ENCODE peak calls at places on chromosomes 4 and X, in seven cellular contexts. C, O, T, E, B, K and X are unnamed samples.

GRCh38 chr4:29983890-29984289 is 736.3 kb upstream of the PCDH7 start:
- DNase-seq in C (no peak), O (no peak), T (no peak), E (no peak), B (no peak), K (no peak), X (no peak)

GRCh38 chr4:38138363-38138762 is 178.2 kb downstream of the PTTG2 start:
- DNase-seq in C (no peak), O (no peak), T (no peak), E (no peak), B (no peak), K (no peak), X (no peak)

GRCh38 chr4:1290165-1290977 is 680 bp downstream of the MAEA start:
- DNase-seq in C (peak; percentile 38), O (no peak), T (no peak), E (no peak), B (no peak), K (peak; percentile 11), X (no peak)

GRCh38 chr4:19486400-19486799 is 765.3 kb upstream of the SLIT2 start:
- DNase-seq in C (no peak), O (no peak), T (no peak), E (no peak), B (no peak), K (no peak), X (no peak)

GRCh38 chr4:188707036-188707435 is 567.8 kb downstream of the TRIML1 start:
- DNase-seq in C (peak; percentile 46), O (no peak), T (no peak), E (no peak), B (no peak), K (no peak), X (no peak)

GRCh38 chr4:56701644-56702043 is 20.5 kb upstream of the HOPX start:
- DNase-seq in C (no peak), O (no peak), T (no peak), E (no peak), B (no peak), K (no peak), X (no peak)

GRCh38 chr4:182877326-182877883 is 39.8 kb downstream of the DCTD start:
- DNase-seq in C (no peak), O (no peak), T (no peak), E (no peak), B (no peak), K (no peak), X (no peak)

GRCh38 chrX:154734101-154734781 is 16.6 kb downstream of the GAB3 start:
- DNase-seq in C (peak; percentile 70), O (peak; percentile 22), T (no peak), E (no peak), B (no peak), K (no peak), X (peak; percentile 19)

GRCh38 chrX:55072286-55072685 is 2.5 kb upstream of the PAGE2B start:
- DNase-seq in C (no peak), O (no peak), T (no peak), E (no peak), B (no peak), K (no peak), X (no peak)

GRCh38 chr4:86855572-86855971 is 6.4 kb upstream of the SLC10A6 start:
- DNase-seq in C (no peak), O (no peak), T (no peak), E (no peak), B (no peak), K (peak; percentile 57), X (no peak)

GRCh38 chr4:41177016-41177415 is 37.3 kb downstream of the APBB2 start:
- DNase-seq in C (no peak), O (no peak), T (no peak), E (no peak), B (no peak), K (peak; percentile 84), X (no peak)

GRCh38 chrX:108558217-108558616 is 118.6 kb downstream of the COL4A5 start:
- DNase-seq in C (no peak), O (no peak), T (no peak), E (no peak), B (no peak), K (no peak), X (no peak)

GRCh38 chrX:28398352-28398751 is 188.9 kb upstream of the IL1RAPL1 start:
- DNase-seq in C (no peak), O (no peak), T (no peak), E (no peak), B (no peak), K (no peak), X (no peak)

GRCh38 chr4:155430895-155431467 is 54.2 kb upstream of the MAP9 start:
- DNase-seq in C (no peak), O (no peak), T (no peak), E (no peak), B (no peak), K (no peak), X (no peak)

GRCh38 chr4:147518846-147519767 is 38.2 kb downstream of the EDNRA start:
- DNase-seq in C (peak; percentile 82), O (peak; percentile 81), T (peak; percentile 50), E (no peak), B (peak; percentile 28), K (peak; percentile 78), X (peak; percentile 8)

GRCh38 chr4:137949746-137950145 is 292.4 kb downstream of the SLC7A11 start:
- DNase-seq in C (no peak), O (no peak), T (no peak), E (no peak), B (no peak), K (peak; percentile 49), X (no peak)

GRCh38 chrX:13254076-13254785 is 65.6 kb downstream of the ATXN3L start:
- DNase-seq in C (peak; percentile 14), O (no peak), T (peak; percentile 37), E (no peak), B (peak; percentile 56), K (peak; percentile 43), X (peak; percentile 6)

GRCh38 chr4:162972661-162973202 is 194.0 kb downstream of the NAF1 start:
- DNase-seq in C (no peak), O (no peak), T (no peak), E (no peak), B (no peak), K (no peak), X (no peak)

GRCh38 chr4:106284227-106284626 is 31.8 kb downstream of the TBCK start:
- DNase-seq in C (no peak), O (no peak), T (no peak), E (no peak), B (no peak), K (peak; percentile 35), X (no peak)

GRCh38 chr4:174214102-174214878 is 69.2 kb downstream of the FBXO8 start:
- DNase-seq in C (no peak), O (no peak), T (no peak), E (no peak), B (no peak), K (no peak), X (no peak)

GRCh38 chr4:57034571-57034970 is 55.9 kb downstream of the POLR2B start:
- DNase-seq in C (no peak), O (no peak), T (no peak), E (no peak), B (no peak), K (peak; percentile 50), X (no peak)

GRCh38 chrX:108396188-108396885 is 41.9 kb downstream of the COL4A6 start:
- DNase-seq in C (no peak), O (no peak), T (no peak), E (no peak), B (no peak), K (no peak), X (no peak)

GRCh38 chr4:172785623-172786022 is 383.0 kb upstream of the GALNT7 start:
- DNase-seq in C (no peak), O (no peak), T (no peak), E (no peak), B (no peak), K (no peak), X (no peak)

GRCh38 chr4:26030260-26030667 is 116.2 kb downstream of the SMIM20 start:
- DNase-seq in C (no peak), O (no peak), T (no peak), E (no peak), B (no peak), K (no peak), X (no peak)

GRCh38 chrX:65993332-65993731 is 46.5 kb downstream of the VSIG4 start:
- DNase-seq in C (no peak), O (no peak), T (no peak), E (no peak), B (no peak), K (no peak), X (no peak)

GRCh38 chr4:164383187-164384181 is 370.4 kb upstream of the SMIM31 start:
- DNase-seq in C (peak; percentile 51), O (peak; percentile 94), T (no peak), E (no peak), B (no peak), K (no peak), X (no peak)

GRCh38 chr4:5894266-5894665 is 1.4 kb upstream of the CRMP1 start:
- DNase-seq in C (no peak), O (no peak), T (no peak), E (no peak), B (no peak), K (no peak), X (no peak)